ENCODE peak calls at places on chromosomes 11 and 22, in six cellular contexts. F is IMR-90, J is neuronal stem cell, M is H1, D is mesenchymal stem cell, K is mesendoderm. A is an unnamed sample.

GRCh38 chr11:74870485-74870884 is 78.4 kb downstream of the XRRA1 start:
- DNase-seq in F (peak), J (no peak), M (no peak), D (peak), K (peak), A (no peak)

GRCh38 chr11:12089473-12089872 is 20.9 kb upstream of the MICAL2 start:
- DNase-seq in F (peak), J (no peak), M (no peak), D (peak), K (no peak), A (no peak)

GRCh38 chr22:32744560-32744959 is 56.9 kb upstream of the TIMP3 start:
- DNase-seq in F (no peak), J (no peak), M (no peak), D (no peak), K (peak), A (no peak)

GRCh38 chr11:129489254-129489653 is 113.6 kb downstream of the BARX2 start:
- DNase-seq in F (no peak), J (no peak), M (no peak), D (no peak), K (no peak), A (no peak)

GRCh38 chr11:2696461-2696860 is 3.3 kb downstream of the KCNQ1OT1 start:
- DNase-seq in F (no peak), J (no peak), M (no peak), D (no peak), K (no peak), A (no peak)

GRCh38 chr22:27614291-27615007 is 187.1 kb downstream of the MN1 start:
- DNase-seq in F (no peak), J (no peak), M (no peak), D (no peak), K (no peak), A (no peak)

GRCh38 chr11:126607374-126607773 is 251.9 kb downstream of the ST3GAL4 start:
- DNase-seq in F (peak), J (peak), M (peak), D (peak), K (peak), A (peak)

GRCh38 chr11:118275184-118275583 is 11.1 kb upstream of the MPZL2 start:
- DNase-seq in F (no peak), J (no peak), M (no peak), D (no peak), K (peak), A (no peak)

GRCh38 chr11:2537896-2538855 is 93.4 kb downstream of the KCNQ1 start:
- DNase-seq in F (no peak), J (no peak), M (no peak), D (no peak), K (no peak), A (no peak)

GRCh38 chr22:29867260-29867659 is 15.7 kb upstream of the MTMR3 start:
- DNase-seq in F (no peak), J (no peak), M (no peak), D (no peak), K (no peak), A (no peak)

GRCh38 chr11:122690801-122691649 is 35.5 kb downstream of the UBASH3B start:
- DNase-seq in F (peak), J (no peak), M (no peak), D (peak), K (no peak), A (no peak)

GRCh38 chr11:128772814-128773213 is 78.9 kb downstream of the FLI1 start:
- DNase-seq in F (no peak), J (no peak), M (no peak), D (no peak), K (no peak), A (no peak)

GRCh38 chr11:114501901-114502300 is 57.8 kb downstream of the NXPE1 start:
- DNase-seq in F (no peak), J (no peak), M (no peak), D (no peak), K (no peak), A (no peak)

GRCh38 chr22:35601743-35602633 is 15.1 kb downstream of the MB start:
- DNase-seq in F (peak), J (no peak), M (no peak), D (peak), K (no peak), A (no peak)

GRCh38 chr11:58629857-58630256 is 7.4 kb downstream of the CNTF start:
- DNase-seq in F (peak), J (no peak), M (no peak), D (peak), K (peak), A (peak)

GRCh38 chr11:96152623-96153022 is 190.4 kb downstream of the MAML2 start:
- DNase-seq in F (no peak), J (no peak), M (no peak), D (no peak), K (no peak), A (no peak)

GRCh38 chr22:20760084-20760483 is 13.8 kb upstream of the SERPIND1 start:
- DNase-seq in F (no peak), J (no peak), M (no peak), D (no peak), K (no peak), A (no peak)

GRCh38 chr11:128615076-128615475 is 27.7 kb upstream of the ETS1 start:
- DNase-seq in F (no peak), J (no peak), M (no peak), D (no peak), K (no peak), A (no peak)

DNA sequence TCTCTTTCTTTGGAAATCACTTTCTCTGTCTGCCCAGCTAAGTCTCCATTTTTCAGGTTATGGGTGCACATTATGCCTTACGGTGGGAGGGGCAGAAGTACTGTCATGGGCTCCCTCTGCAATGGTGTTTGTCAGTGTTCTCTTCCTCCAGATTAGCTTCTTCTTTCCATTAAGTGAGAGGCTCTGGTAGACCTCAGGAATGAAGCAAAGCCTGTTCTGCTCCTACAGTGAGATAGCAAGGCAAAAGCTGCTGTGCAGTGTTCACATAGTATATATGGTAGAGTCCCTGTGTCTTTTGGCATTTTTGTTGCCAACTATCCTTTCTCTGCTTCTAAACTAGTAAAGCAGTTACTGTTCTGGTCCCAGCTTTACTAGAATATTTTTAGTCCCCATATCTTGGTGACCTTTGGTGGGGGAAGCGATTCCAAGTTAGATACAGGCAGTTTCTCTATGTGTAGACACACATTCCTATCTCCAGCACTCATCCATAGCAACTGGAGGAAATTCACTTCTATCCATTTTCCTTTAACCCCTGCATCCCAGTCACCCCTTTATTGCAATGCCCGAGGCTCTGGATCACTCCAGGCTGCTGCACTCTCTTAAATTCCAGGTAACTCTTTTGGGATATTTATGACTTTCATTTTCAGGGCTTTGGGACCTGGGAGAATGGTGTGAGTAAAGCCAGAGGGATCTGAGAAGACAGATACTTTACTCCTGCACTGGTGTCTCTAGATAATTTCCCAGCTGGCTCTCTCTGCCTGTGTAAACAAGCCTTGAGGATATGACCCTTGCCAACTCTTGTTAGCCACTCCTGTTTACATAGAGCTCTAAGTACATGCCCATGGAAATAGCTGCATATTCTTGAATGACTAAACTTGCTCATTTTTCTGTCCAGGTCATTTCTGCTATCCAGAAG is 3.9 kb upstream of the TRIM34 start:
- DNase-seq in F (peak), J (no peak), M (no peak), D (peak), K (peak), A (no peak)
- H2BK5ac ChIP-seq in F (peak), J (no peak), M (no peak), D (no peak), K (no peak), A (no peak)

GRCh38 chr11:121029153-121029552 is 5.3 kb downstream of the TBCEL start:
- DNase-seq in F (no peak), J (no peak), M (no peak), D (no peak), K (no peak), A (no peak)

GRCh38 chr11:121029813-121030445 is 6.0 kb downstream of the TBCEL start:
- DNase-seq in F (no peak), J (no peak), M (no peak), D (no peak), K (no peak), A (no peak)

GRCh38 chr11:121023848-121024751 is at the start of gene TBCEL:
- DNase-seq in F (peak), J (peak), M (peak), D (peak), K (peak), A (peak)

GRCh38 chr11:121024989-121025388 is 1.1 kb downstream of the TBCEL start:
- DNase-seq in F (peak), J (no peak), M (no peak), D (peak), K (peak), A (no peak)
- H3K9ac ChIP-seq in F (no peak), J (no peak), M (no peak), D (peak), K (peak), A (peak)

DNA sequence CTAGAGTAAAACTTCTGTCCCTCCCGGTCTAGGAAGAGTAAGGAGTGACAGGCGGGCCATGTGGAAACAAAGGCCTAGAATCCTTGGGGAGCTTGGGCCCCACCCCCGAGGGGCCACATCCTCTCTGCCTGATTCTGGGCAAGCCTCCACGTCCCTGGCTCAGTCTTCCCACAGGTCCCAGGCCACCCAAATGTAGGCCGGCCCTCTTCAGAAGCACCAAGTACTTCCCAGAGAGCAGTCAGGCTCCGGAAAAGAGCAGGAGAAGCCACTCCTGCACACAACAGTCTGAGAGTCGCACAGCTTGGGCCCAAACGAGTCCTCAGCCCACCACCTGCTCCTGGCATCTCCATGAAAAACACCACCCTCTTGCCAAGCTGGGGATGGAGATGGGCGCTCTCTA is 15.5 kb downstream of the EHD1 start:
- DNase-seq in F (no peak), J (no peak), M (no peak), D (no peak), K (no peak), A (no peak)
- H3K18ac ChIP-seq in F (peak), J (peak), M (peak), D (peak), K (no peak), A (no peak)

GRCh38 chr22:38567531-38568245 is 2.3 kb downstream of the DMC1 start:
- DNase-seq in F (no peak), J (no peak), M (peak), D (no peak), K (no peak), A (no peak)

GRCh38 chr22:38569181-38569971 is 607 bp downstream of the DMC1 start:
- DNase-seq in F (no peak), J (no peak), M (peak), D (peak), K (no peak), A (no peak)

GRCh38 chr22:38565441-38565840 is 4.5 kb downstream of the DMC1 start:
- DNase-seq in F (no peak), J (no peak), M (peak), D (no peak), K (no peak), A (no peak)

GRCh38 chr22:38564669-38565068 is 5.3 kb downstream of the DMC1 start:
- DNase-seq in F (peak), J (no peak), M (no peak), D (no peak), K (no peak), A (no peak)

GRCh38 chr22:38566726-38567504 is 3.1 kb downstream of the DMC1 start:
- DNase-seq in F (no peak), J (no peak), M (peak), D (no peak), K (no peak), A (no peak)
- H2BK5ac ChIP-seq in F (no peak), J (no peak), M (no peak), D (no peak), K (no peak), A (no peak)

A was measured in H9.